ENCODE peak calls at places on chromosome 13, in four cellular contexts. D is HEK293T, W is K562, Z is HepG2. V is an unnamed sample.

GRCh38 chr13:40076765-40077362 is 421.4 kb downstream of the COG6 start:
- DNase-seq in Z (no peak), D (no peak), W (no peak), V (no peak)

GRCh38 chr13:83048419-83048818 is 833.9 kb downstream of the SLITRK1 start:
- DNase-seq in D (no peak), W (no peak), Z (no peak), V (no peak)

GRCh38 chr13:30138511-30138910 is 168.8 kb downstream of the KATNAL1 start:
- DNase-seq in W (no peak), Z (no peak), D (no peak), V (no peak)

GRCh38 chr13:71712988-71713653 is 153.9 kb downstream of the DACH1 start:
- DNase-seq in Z (peak; percentile 49), W (no peak), D (peak; percentile 83), V (peak; percentile 13)

GRCh38 chr13:23876265-23876664 is 12.9 kb downstream of the MIPEP start:
- DNase-seq in D (no peak), Z (no peak), W (no peak), V (no peak)

GRCh38 chr13:98089826-98090225 is 53.1 kb upstream of the FARP1 start:
- DNase-seq in D (no peak), Z (no peak), W (no peak), V (no peak)

GRCh38 chr13:21849323-21849722 is 178.4 kb downstream of the FGF9 start:
- DNase-seq in W (peak; percentile 10), Z (peak; percentile 52), D (peak; percentile 19), V (no peak)

GRCh38 chr13:43787518-43787891 is 733 bp upstream of the ENOX1 start:
- DNase-seq in Z (no peak), W (no peak), D (no peak), V (no peak)

GRCh38 chr13:70544706-70545105 is 436.5 kb upstream of the KLHL1 start:
- DNase-seq in W (no peak), Z (no peak), D (no peak), V (no peak)

GRCh38 chr13:33228645-33229445 is 56.7 kb downstream of the STARD13 start:
- DNase-seq in Z (peak; percentile 62), W (peak; percentile 28), D (peak; percentile 49), V (no peak)

GRCh38 chr13:95341441-95341840 is 40.2 kb upstream of the ABCC4 start:
- DNase-seq in W (no peak), D (no peak), Z (no peak), V (no peak)

GRCh38 chr13:40102854-40103253 is 447.4 kb downstream of the COG6 start:
- DNase-seq in D (no peak), Z (peak; percentile 32), W (no peak), V (no peak)

GRCh38 chr13:102440259-102440936 is 38.5 kb upstream of the FGF14 start:
- DNase-seq in Z (no peak), D (no peak), W (no peak), V (no peak)

GRCh38 chr13:71922191-71922590 is 55.2 kb upstream of the DACH1 start:
- DNase-seq in Z (no peak), D (no peak), W (no peak), V (no peak)

GRCh38 chr13:106701810-106702341 is 133.9 kb upstream of the ARGLU1 start:
- DNase-seq in D (no peak), W (no peak), Z (no peak), V (no peak)

GRCh38 chr13:36418022-36418805 is 14.1 kb upstream of the CCNA1 start:
- DNase-seq in D (no peak), W (no peak), Z (no peak), V (no peak)

GRCh38 chr13:111846396-111847174 is 220.4 kb upstream of the SOX1 start:
- DNase-seq in W (no peak), Z (no peak), D (no peak), V (peak; percentile 42)

GRCh38 chr13:51156666-51157065 is 45.6 kb upstream of the C13orf42 start:
- DNase-seq in D (no peak), W (no peak), Z (no peak), V (no peak)

DNA sequence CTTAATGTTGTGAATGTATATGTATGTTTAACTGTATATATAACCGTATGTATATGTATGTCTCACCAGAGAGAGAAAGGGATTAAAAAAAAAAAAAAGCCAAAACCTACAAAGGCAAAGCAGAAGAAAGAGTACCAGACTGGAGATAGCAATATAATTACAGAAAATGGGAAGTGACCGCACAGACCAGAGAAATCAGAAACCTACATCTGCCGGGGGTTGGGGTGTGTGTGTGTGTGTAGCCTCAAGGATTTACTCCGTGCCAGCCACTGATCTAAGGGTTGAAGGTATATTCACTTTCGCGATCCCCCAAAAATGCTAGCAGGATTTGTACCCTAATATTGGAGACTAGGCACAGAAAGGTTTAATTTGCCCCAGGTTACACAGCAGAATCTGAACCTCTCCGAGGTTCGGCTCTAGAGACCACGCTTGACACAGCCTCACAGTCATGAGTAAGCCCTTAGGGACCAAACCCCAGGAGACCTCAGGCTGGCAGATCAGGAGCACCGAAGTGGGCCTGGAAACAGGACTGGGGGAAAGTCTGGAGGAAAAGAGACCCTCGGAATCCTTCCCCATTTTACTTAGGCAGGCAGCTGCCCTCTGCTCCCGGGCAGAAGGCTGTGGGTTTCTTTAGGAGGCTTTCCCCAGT is 14.8 kb downstream of the ARL11 start:
- DNase-seq in Z (no peak), D (no peak), W (no peak), V (no peak)
- TF ChIP-seq ELF4 in Z (no peak), D (no peak), W (no peak), V (no peak)

GRCh38 chr13:26616126-26616525 is 58.6 kb downstream of the WASF3 start:
- DNase-seq in W (no peak), Z (no peak), D (no peak), V (no peak)
- TF ChIP-seq ELF4 in W (no peak), Z (no peak), D (no peak), V (no peak)

DNA sequence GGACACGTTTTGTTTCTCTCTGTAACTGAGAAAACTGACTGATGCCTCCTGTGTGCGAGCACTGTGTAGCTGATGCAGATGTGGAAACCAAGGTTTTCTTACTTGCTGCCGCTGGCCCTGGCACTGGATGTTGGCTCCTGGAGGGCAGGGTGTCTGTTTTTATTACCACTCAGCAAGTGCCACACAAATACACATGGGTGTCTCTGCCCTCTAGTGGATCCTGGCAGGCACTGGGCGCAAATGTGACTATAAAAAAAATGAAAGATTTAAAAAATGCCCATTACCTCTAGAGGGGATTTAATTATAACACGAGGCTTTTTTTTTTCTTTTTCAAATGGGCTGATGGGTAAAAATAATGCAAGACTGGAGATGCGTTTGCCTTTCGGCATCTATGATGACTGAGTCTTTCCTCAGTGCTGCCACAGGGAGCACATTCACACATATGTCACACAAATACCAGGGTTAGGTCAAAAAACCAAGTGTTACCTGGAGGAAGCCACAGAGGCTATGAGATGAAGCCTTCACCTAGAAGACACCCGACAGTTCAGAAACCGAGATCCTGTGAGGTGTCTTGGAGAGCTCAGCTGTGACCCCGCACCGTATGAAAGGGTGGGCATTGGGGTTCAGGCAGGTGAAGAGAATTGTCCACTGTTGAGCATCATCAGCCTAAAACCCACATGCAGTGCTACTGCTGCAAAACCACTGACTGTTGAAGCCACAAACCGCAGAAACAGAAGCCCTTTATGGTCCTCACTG is 25.7 kb downstream of the CHAMP1 start:
- DNase-seq in Z (peak; percentile 22), W (no peak), D (no peak), V (no peak)
- TF ChIP-seq ELF4 in Z (no peak), W (no peak), D (no peak), V (no peak)

DNA sequence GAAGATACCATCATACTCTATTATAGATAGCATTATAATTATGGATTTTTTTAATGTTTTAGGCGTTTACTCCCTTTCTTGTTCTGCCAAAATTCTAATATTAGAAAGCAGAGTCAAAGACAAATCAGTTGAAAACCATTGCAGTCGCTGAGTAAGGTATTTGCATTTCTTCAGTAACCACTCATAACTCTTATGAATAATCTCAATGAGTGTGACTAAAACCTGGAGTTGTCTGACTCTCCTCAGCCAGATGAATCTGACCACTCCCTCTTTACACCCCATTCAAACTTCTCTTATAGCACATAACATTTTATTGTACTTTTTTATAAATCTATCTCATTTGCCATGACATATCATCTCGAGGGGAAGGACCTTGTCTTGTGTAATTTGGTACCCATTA is 1006.5 kb downstream of the DIAPH3 start:
- DNase-seq in Z (no peak), W (no peak), D (no peak), V (no peak)
- TF ChIP-seq ELF4 in Z (no peak), W (no peak), D (no peak), V (no peak)

GRCh38 chr13:37685206-37685605 is 86.6 kb upstream of the POSTN start:
- DNase-seq in Z (no peak), D (no peak), W (no peak), V (no peak)

GRCh38 chr13:37686501-37686900 is 87.9 kb upstream of the POSTN start:
- DNase-seq in D (no peak), W (no peak), Z (no peak), V (no peak)

GRCh38 chr13:37695200-37695599 is 96.6 kb upstream of the POSTN start:
- DNase-seq in Z (no peak), D (no peak), W (no peak), V (no peak)

GRCh38 chr13:37690361-37690760 is 91.8 kb upstream of the POSTN start:
- DNase-seq in W (no peak), Z (no peak), D (no peak), V (no peak)
- TF ChIP-seq ELF4 in W (no peak), Z (no peak), D (no peak), V (no peak)

DNA sequence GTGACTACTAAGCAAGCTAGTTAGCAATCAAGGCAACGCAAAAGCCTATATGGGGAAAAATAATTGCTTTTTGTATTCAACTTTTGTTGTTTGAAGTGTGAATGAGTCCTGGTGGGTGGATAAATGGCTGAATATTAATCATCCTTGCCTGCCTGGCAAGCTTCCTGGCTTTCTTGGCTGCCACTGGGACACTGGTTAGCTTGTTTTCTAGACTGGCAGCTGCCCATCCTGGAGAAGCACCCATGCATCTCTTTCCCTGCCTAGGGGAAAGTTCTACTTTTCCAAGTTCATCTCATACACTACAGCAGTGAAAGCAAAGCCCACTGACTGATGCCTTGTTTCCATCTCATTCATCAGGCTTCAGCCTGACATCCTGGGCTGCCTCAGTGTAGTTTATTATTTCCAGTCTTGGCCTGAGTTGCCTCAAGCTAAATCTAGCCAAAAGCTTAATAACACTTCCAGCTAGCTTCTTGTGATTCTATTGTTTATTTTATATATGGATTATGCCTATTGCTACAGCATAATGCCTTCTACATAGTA is 244.8 kb downstream of the PCDH20 start:
- DNase-seq in Z (no peak), W (no peak), D (no peak), V (no peak)
- TF ChIP-seq ELF4 in Z (no peak), W (no peak), D (no peak), V (no peak)